ENCODE peak calls at places on chromosome 7, in five cellular contexts. J is psoas muscle, H is NB4, E is fibroblast of the aortic adventitia, U is tibial nerve. Z is an unnamed sample.

GRCh38 chr7:3193721-3194120 is 107.3 kb upstream of the SDK1 start:
- DNase-seq in H (no peak), J (no peak), U (no peak), E (no peak), Z (no peak)

GRCh38 chr7:78736548-78736947 is 716.9 kb downstream of the MAGI2 start:
- DNase-seq in U (no peak), J (no peak), E (no peak), H (no peak), Z (no peak)

GRCh38 chr7:132403465-132404110 is 172.7 kb downstream of the PLXNA4 start:
- DNase-seq in U (no peak), J (no peak), H (no peak), E (no peak), Z (no peak)

GRCh38 chr7:39554583-39555140 is 11.5 kb upstream of the YAE1 start:
- DNase-seq in J (no peak), U (no peak), E (peak; percentile 20), H (no peak), Z (no peak)

GRCh38 chr7:157471259-157472125 is 134.7 kb downstream of the DNAJB6 start:
- DNase-seq in H (no peak), U (no peak), J (no peak), E (no peak), Z (no peak)

GRCh38 chr7:107563761-107564552 is at the start of the genes COG5 and DUS4L:
- DNase-seq in J (peak; percentile 82), U (peak; percentile 80), H (peak; percentile 91), E (peak; percentile 78), Z (no peak)

GRCh38 chr7:150952331-150953050 is 25.6 kb downstream of the KCNH2 start:
- DNase-seq in E (no peak), U (no peak), H (no peak), J (no peak), Z (no peak)

GRCh38 chr7:77653572-77653971 is 42.7 kb upstream of the RSBN1L start:
- DNase-seq in J (no peak), U (no peak), H (no peak), E (no peak), Z (no peak)

GRCh38 chr7:107044347-107045194 is at the start of gene PRKAR2B:
- DNase-seq in E (peak; percentile 31), H (peak; percentile 80), U (peak; percentile 61), J (peak; percentile 73), Z (no peak)

GRCh38 chr7:22990588-22990949 is 23.4 kb downstream of the HYCC1 start:
- DNase-seq in H (no peak), J (no peak), U (no peak), E (peak; percentile 40), Z (peak; percentile 32)

GRCh38 chr7:117478796-117479479 is 887 bp upstream of the CFTR start:
- DNase-seq in J (no peak), E (no peak), H (no peak), U (no peak), Z (no peak)

GRCh38 chr7:39609084-39609461 is 14.3 kb upstream of the RALA start:
- DNase-seq in H (no peak), J (peak; percentile 28), U (no peak), E (peak; percentile 92), Z (no peak)

GRCh38 chr7:144713850-144714249 is 122.0 kb downstream of the TPK1 start:
- DNase-seq in U (no peak), E (no peak), H (no peak), J (no peak), Z (no peak)

GRCh38 chr7:143410523-143411004 is 1.9 kb upstream of the EPHA1 start:
- DNase-seq in E (peak; percentile 87), J (no peak), U (no peak), H (peak; percentile 98), Z (no peak)

GRCh38 chr7:69962856-69963149 is 364.5 kb downstream of the AUTS2 start:
- DNase-seq in J (no peak), U (no peak), E (peak; percentile 10), H (no peak), Z (no peak)

GRCh38 chr7:73703985-73704639 is 15.4 kb downstream of the STX1A start:
- DNase-seq in E (peak; percentile 37), J (peak; percentile 50), H (no peak), U (no peak), Z (no peak)

GRCh38 chr7:41134242-41134872 is 568.5 kb downstream of the INHBA start:
- DNase-seq in E (peak; percentile 53), J (no peak), U (no peak), H (no peak), Z (peak; percentile 32)

GRCh38 chr7:140417456-140418155 is 13.7 kb downstream of the RAB19 start:
- DNase-seq in E (no peak), J (no peak), U (no peak), H (no peak), Z (no peak)

GRCh38 chr7:123115331-123115730 is 84.4 kb downstream of the SLC13A1 start:
- DNase-seq in U (no peak), H (no peak), E (no peak), J (no peak), Z (no peak)

GRCh38 chr7:157001920-157002818 is 8.3 kb downstream of the MNX1 start:
- DNase-seq in E (no peak), J (no peak), H (no peak), U (no peak), Z (no peak)

GRCh38 chr7:154584352-154585252 is 418.3 kb downstream of the PAXIP1 start:
- DNase-seq in E (no peak), J (no peak), U (no peak), H (no peak), Z (no peak)
- TF ChIP-seq CTCF in E (no peak), J (peak; percentile 18), U (no peak), H (peak; percentile 61), Z (no peak)

GRCh38 chr7:1501487-1502270 is 2.5 kb downstream of the INTS1 start:
- DNase-seq in J (no peak), H (peak; percentile 88), U (no peak), E (no peak), Z (no peak)

GRCh38 chr7:1500064-1500807 is 4.0 kb downstream of the INTS1 start:
- DNase-seq in E (no peak), H (no peak), J (no peak), U (no peak), Z (no peak)

GRCh38 chr7:1503816-1504775 is at the start of gene INTS1:
- DNase-seq in H (peak; percentile 98), U (peak; percentile 91), J (peak; percentile 93), E (peak; percentile 84), Z (peak; percentile 44)

GRCh38 chr7:1503390-1503789 is 799 bp downstream of the INTS1 start:
- DNase-seq in E (no peak), H (peak; percentile 49), U (no peak), J (no peak), Z (no peak)

GRCh38 chr7:1502845-1503244 is 1.3 kb downstream of the INTS1 start:
- DNase-seq in H (no peak), U (no peak), J (no peak), E (no peak), Z (no peak)
- H3K4me3 ChIP-seq in H (peak overlapping the region; percentile 89), U (no peak overlapping the region), J (peak overlapping the region; percentile 85), E (peak overlapping the region; percentile 94), Z (peak overlapping the region; percentile 79)

GRCh38 chr7:4525884-4526283 is 156.2 kb upstream of the FOXK1 start:
- DNase-seq in H (no peak), U (no peak), E (no peak), J (no peak), Z (no peak)
- TF ChIP-seq CTCF in H (no peak), U (no peak), E (no peak), J (no peak), Z (no peak)

GRCh38 chr7:30321992-30322637 is 37.7 kb downstream of the ZNRF2 start:
- DNase-seq in U (peak; percentile 42), H (peak; percentile 77), E (peak; percentile 48), J (no peak), Z (no peak)
- H3K4me3 ChIP-seq in U (no peak overlapping the region), H (peak overlapping the region; percentile 65), E (peak overlapping the region; percentile 2), J (peak overlapping the region; percentile 39), Z (no peak overlapping the region)

GRCh38 chr7:129825005-129825553 is 127.7 kb downstream of the UBE2H start:
- DNase-seq in E (peak; percentile 31), J (peak; percentile 60), H (peak; percentile 29), U (no peak), Z (no peak)

GRCh38 chr7:129824291-129825004 is 128.3 kb downstream of the UBE2H start:
- DNase-seq in E (no peak), U (no peak), J (no peak), H (no peak), Z (no peak)

GRCh38 chr7:129827467-129827990 is 125.2 kb downstream of the UBE2H start:
- DNase-seq in H (no peak), J (no peak), E (no peak), U (no peak), Z (no peak)

GRCh38 chr7:129828078-129828762 is 124.5 kb downstream of the UBE2H start:
- DNase-seq in E (no peak), J (no peak), U (no peak), H (no peak), Z (no peak)

DNA sequence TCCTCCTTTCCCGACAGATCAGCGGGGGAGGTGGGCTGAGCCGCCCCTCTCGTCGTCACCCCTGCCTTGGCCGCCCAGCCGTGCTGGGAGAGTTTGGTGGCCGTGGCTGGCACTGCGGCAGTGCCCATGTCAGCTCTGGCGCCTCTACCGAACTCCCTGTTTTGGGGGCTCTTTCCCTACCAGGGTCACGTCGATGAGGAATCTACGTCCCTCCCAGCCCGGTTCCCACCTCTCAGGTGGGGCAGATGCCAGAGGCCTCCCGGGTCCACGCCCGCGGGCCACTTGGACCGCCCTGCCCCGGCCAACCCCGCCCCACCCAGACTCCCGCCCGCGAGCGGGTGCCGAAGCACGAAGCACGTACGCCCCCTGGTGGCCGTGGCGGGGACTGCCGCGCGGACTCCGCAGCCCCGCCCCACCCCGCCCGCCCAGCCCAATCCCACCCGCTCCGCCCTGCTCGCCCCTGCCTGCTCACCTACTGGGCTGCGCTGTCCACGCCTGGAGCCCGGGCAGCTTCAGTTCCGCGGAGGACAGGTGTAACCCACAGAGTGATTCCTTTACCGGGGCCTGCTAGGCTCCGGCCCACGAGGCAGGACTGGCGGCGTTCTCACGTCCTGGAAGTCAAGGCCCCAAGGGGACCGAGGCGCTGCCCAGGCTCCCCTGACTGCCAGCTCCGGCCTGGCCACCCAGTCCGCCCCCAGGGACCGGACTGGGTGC is 127.0 kb downstream of the UBE2H start:
- DNase-seq in E (peak; percentile 57), H (peak; percentile 81), J (peak; percentile 88), U (peak; percentile 84), Z (no peak)
- TF ChIP-seq CTCF in E (peak; percentile 63), H (peak; percentile 58), J (peak; percentile 99), U (peak; percentile 83), Z (peak; percentile 33)

GRCh38 chr7:97503367-97504094 is 228.4 kb upstream of the TAC1 start:
- DNase-seq in H (no peak), E (no peak), J (no peak), U (no peak), Z (no peak)

GRCh38 chr7:97495487-97495886 is 236.4 kb upstream of the TAC1 start:
- DNase-seq in H (no peak), E (no peak), U (no peak), J (no peak), Z (no peak)

GRCh38 chr7:97499204-97499603 is 232.7 kb upstream of the TAC1 start:
- DNase-seq in H (peak; percentile 56), J (no peak), U (no peak), E (peak; percentile 2), Z (peak; percentile 5)
- H3K4me3 ChIP-seq in H (no peak overlapping the region), J (no peak overlapping the region), U (no peak overlapping the region), E (no peak overlapping the region), Z (no peak overlapping the region)

Z was measured in kidney epithelial cell.